ENCODE peak calls at places on chromosomes 16 and 17, in six cellular contexts. Z is germinal center; E is stimulated activated naive CD8-positive, alpha-beta T cell treated with anti-CD3 and anti-CD28 coated beads, Interleukin-15, Interleukin-2, amounts not matched to agents 100 U/mL and 50 U/mL, for 24 hours; A is T-helper 9 cell; Y is colonic mucosa; B is uterus. I is an unnamed sample.

GRCh38 chr16:85384831-85385462 is 228.2 kb upstream of the GSE1 start:
- DNase-seq in Z (no peak), E (no peak), A (no peak), Y (peak), B (no peak), I (peak)

GRCh38 chr17:11278186-11278983 is 37.4 kb downstream of the SHISA6 start:
- DNase-seq in Z (no peak), E (no peak), A (no peak), Y (no peak), B (no peak), I (no peak)

GRCh38 chr17:64357191-64357981 is 33.3 kb downstream of the PECAM1 start:
- DNase-seq in Z (no peak), E (no peak), A (no peak), Y (peak), B (peak), I (no peak)

GRCh38 chr16:52572656-52573055 is 25.7 kb upstream of the TOX3 start:
- DNase-seq in Z (no peak), E (no peak), A (no peak), Y (no peak), B (no peak), I (no peak)

GRCh38 chr17:6654816-6655731 is 3.5 kb downstream of the C17orf100 start:
- DNase-seq in Z (peak), E (no peak), A (no peak), Y (peak), B (no peak), I (no peak)

GRCh38 chr16:50300942-50301625 is 34.7 kb downstream of the ADCY7 start:
- DNase-seq in Z (no peak), E (no peak), A (no peak), Y (no peak), B (no peak), I (no peak)

GRCh38 chr16:15907863-15908478 is 19.6 kb upstream of the CEP20 start:
- DNase-seq in Z (peak), E (peak), A (no peak), Y (peak), B (no peak), I (peak)

GRCh38 chr16:81842564-81843242 is 63.6 kb downstream of the PLCG2 start:
- DNase-seq in Z (no peak), E (no peak), A (no peak), Y (no peak), B (no peak), I (no peak)

GRCh38 chr16:86218479-86219170 is 291.7 kb upstream of the FOXF1 start:
- DNase-seq in Z (no peak), E (no peak), A (no peak), Y (no peak), B (no peak), I (no peak)

GRCh38 chr16:13453325-13453724 is 466.6 kb upstream of the ERCC4 start:
- DNase-seq in Z (no peak), E (no peak), A (no peak), Y (no peak), B (no peak), I (no peak)

GRCh38 chr17:45127583-45128300 is 4.6 kb downstream of the PLCD3 start:
- DNase-seq in Z (no peak), E (no peak), A (no peak), Y (peak), B (peak), I (no peak)

GRCh38 chr17:29778936-29779811 is 150.9 kb downstream of the SSH2 start:
- DNase-seq in Z (peak), E (peak), A (peak), Y (peak), B (peak), I (peak)

GRCh38 chr17:10021239-10021638 is 116.2 kb upstream of the RCVRN start:
- DNase-seq in Z (no peak), E (no peak), A (no peak), Y (no peak), B (no peak), I (no peak)

GRCh38 chr16:76164970-76165558 is 112.1 kb upstream of the CNTNAP4 start:
- DNase-seq in Z (no peak), E (no peak), A (no peak), Y (no peak), B (no peak), I (no peak)

GRCh38 chr16:4021070-4021779 is 95.0 kb downstream of the ADCY9 start:
- DNase-seq in Z (no peak), E (no peak), A (no peak), Y (peak), B (no peak), I (no peak)

I was measured in NAMALWA.